ENCODE peak calls at places on chromosomes 12 and 14, in nine cellular contexts. Y, V, F, M, H, R, K, A and P are unnamed samples.

GRCh38 chr12:48818831-48819590 is 715 bp downstream of the CACNB3 start:
- DNase-seq in A (no peak), K (no peak), H (no peak), Y (no peak), M (peak; percentile 66), R (no peak), F (no peak), V (no peak), P (no peak)

GRCh38 chr14:35877276-35877675 is 51.1 kb downstream of the BRMS1L start:
- DNase-seq in V (no peak), M (no peak), A (no peak), F (no peak), Y (no peak), H (no peak), R (no peak), K (no peak), P (no peak)

GRCh38 chr14:96895658-96896271 is 98.6 kb downstream of the VRK1 start:
- DNase-seq in H (no peak), Y (no peak), K (no peak), V (no peak), A (no peak), R (no peak), M (no peak), F (no peak), P (no peak)

GRCh38 chr14:96162265-96162664 is 42.4 kb upstream of the BDKRB2 start:
- DNase-seq in A (no peak), Y (no peak), R (no peak), K (no peak), H (no peak), M (no peak), F (no peak), V (no peak), P (no peak)

GRCh38 chr12:12436831-12437345 is 80.0 kb downstream of the BORCS5 start:
- DNase-seq in F (no peak), H (no peak), Y (no peak), R (no peak), M (no peak), K (no peak), V (no peak), A (no peak), P (no peak)

GRCh38 chr12:56951582-56952339 is 5.6 kb downstream of the RDH16 start:
- DNase-seq in F (peak; percentile 5), A (no peak), Y (peak; percentile 39), M (no peak), H (no peak), K (no peak), R (no peak), V (no peak), P (no peak)

GRCh38 chr14:85387181-85387580 is 142.8 kb upstream of the FLRT2 start:
- DNase-seq in R (no peak), Y (no peak), F (no peak), A (no peak), V (no peak), K (no peak), M (no peak), H (no peak), P (no peak)

GRCh38 chr12:98997-99396 is 32.4 kb downstream of the IQSEC3 start:
- DNase-seq in K (no peak), Y (peak; percentile 68), R (no peak), F (no peak), M (no peak), A (no peak), H (no peak), V (no peak), P (no peak)

GRCh38 chr14:90499121-90499520 is 102.3 kb downstream of the CALM1 start:
- DNase-seq in V (no peak), M (no peak), R (no peak), Y (no peak), A (no peak), F (no peak), K (no peak), H (no peak), P (no peak)

GRCh38 chr12:47777741-47778558 is 4.9 kb downstream of the SLC48A1 start:
- DNase-seq in F (no peak), A (peak; percentile 64), K (no peak), H (no peak), Y (no peak), R (no peak), M (no peak), V (no peak), P (no peak)